ENCODE peak calls at places on chromosomes 16 and 17, in four cellular contexts. W is Peyer's patch, M is SK-N-SH, I is neural progenitor cell. P is an unnamed sample.
A peak's percentile ranks its signal among the peaks of the same experiment; 100 is the strongest.

GRCh38 chr16:11621920-11622651 is 35.4 kb upstream of the LITAF start:
- DNase-seq in M (peak; percentile 56), I (no peak), W (peak; percentile 68), P (no peak)

GRCh38 chr16:77297996-77298637 is 98.9 kb downstream of the SYCE1L start:
- DNase-seq in I (no peak), M (no peak), W (no peak), P (no peak)

GRCh38 chr17:27222515-27222914 is 71.4 kb upstream of the WSB1 start:
- DNase-seq in M (no peak), I (no peak), W (no peak), P (no peak)

GRCh38 chr16:84299734-84300440 is 5.2 kb downstream of the WFDC1 start:
- DNase-seq in M (no peak), W (no peak), I (no peak), P (no peak)

GRCh38 chr17:60579090-60579489 is 20.9 kb upstream of the PPM1D start:
- DNase-seq in M (no peak), I (no peak), W (no peak), P (no peak)

GRCh38 chr16:89827383-89828198 is 684 bp upstream of the SPIRE2 start:
- DNase-seq in I (peak; percentile 74), W (no peak), M (peak; percentile 79), P (peak; percentile 66)

GRCh38 chr17:66445229-66445628 is 142.8 kb downstream of the PRKCA start:
- DNase-seq in M (no peak), W (no peak), I (no peak), P (no peak)

GRCh38 chr16:80231118-80231515 is 309.7 kb upstream of the DYNLRB2 start:
- DNase-seq in W (no peak), M (no peak), I (no peak), P (no peak)

GRCh38 chr16:89455178-89455577 is 35.2 kb downstream of the ANKRD11 start:
- DNase-seq in M (no peak), I (no peak), W (no peak), P (no peak)

GRCh38 chr16:48547530-48547929 is 62.5 kb downstream of the N4BP1 start:
- DNase-seq in W (no peak), M (no peak), I (no peak), P (no peak)

GRCh38 chr17:31854672-31855071 is 4.4 kb downstream of the COPRS start:
- DNase-seq in M (no peak), I (no peak), W (no peak), P (no peak)

GRCh38 chr17:55814377-55814776 is 63.5 kb downstream of the PCTP start:
- DNase-seq in W (no peak), I (no peak), M (no peak), P (no peak)

GRCh38 chr16:74309789-74310781 is 13.5 kb downstream of the PSMD7 start:
- DNase-seq in M (peak; percentile 66), I (peak; percentile 64), W (no peak), P (no peak)

GRCh38 chr17:45429338-45430005 is 3.2 kb downstream of the ARHGAP27 start:
- DNase-seq in W (no peak), I (peak; percentile 69), M (no peak), P (no peak)

GRCh38 chr17:74475189-74475588 is 8.8 kb downstream of the CD300A start:
- DNase-seq in M (no peak), I (no peak), W (no peak), P (no peak)
- H3K27me3 ChIP-seq in M (no peaks in the 10 kb centered on the region), I (no peaks in the 10 kb centered on the region), W (no peaks in the 10 kb centered on the region), P (no peaks in the 10 kb centered on the region)

DNA sequence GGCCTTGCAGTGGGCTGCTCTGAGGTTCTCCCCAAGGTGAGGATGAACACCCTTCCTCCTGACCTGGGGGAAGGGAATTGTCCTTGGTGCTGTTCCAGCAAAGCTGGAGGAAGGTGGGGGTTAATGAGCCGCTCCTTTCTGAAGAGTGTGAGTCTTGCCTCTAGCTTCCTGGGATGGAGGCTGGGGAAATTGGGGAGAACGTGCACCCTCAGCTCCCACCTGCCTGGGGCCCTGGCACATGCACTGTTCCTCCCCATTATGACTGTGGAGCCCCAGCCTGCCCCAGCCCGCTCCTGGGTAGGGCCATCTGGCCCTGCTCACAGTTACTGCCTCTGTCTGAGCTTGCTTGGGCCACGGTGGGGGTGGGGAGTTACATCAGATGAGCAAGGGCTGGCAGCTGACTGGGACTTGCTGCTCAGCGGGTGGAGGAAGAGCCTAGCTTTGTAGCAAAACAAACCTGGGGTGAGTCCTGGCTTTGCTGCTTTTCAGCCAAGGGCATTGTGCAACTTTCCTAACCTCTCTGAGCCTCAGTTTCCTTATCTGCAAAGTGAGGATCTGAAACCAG is 11.1 kb downstream of the TNS4 start:
- DNase-seq in W (no peak), I (peak; percentile 48), M (peak; percentile 89), P (peak; percentile 82)
- H3K4me3 ChIP-seq in W (no peak overlapping the region), I (no peak overlapping the region), M (no peak overlapping the region), P (no peak overlapping the region)

GRCh38 chr17:49887744-49888360 is 40.0 kb upstream of the TAC4 start:
- DNase-seq in W (no peak), I (no peak), M (no peak), P (no peak)
- H3K27me3 ChIP-seq in W (no peaks in the 10 kb centered on the region), I (peaks cover 32% of the 10 kb centered on the region), M (peaks cover 83% of the 10 kb centered on the region), P (no peaks in the 10 kb centered on the region)

GRCh38 chr16:17296412-17296811 is 174.3 kb downstream of the XYLT1 start:
- DNase-seq in M (peak; percentile 85), I (peak; percentile 28), W (no peak), P (no peak)

GRCh38 chr16:17295948-17296347 is 174.8 kb downstream of the XYLT1 start:
- DNase-seq in I (no peak), M (no peak), W (no peak), P (no peak)

GRCh38 chr16:17298238-17298637 is 172.5 kb downstream of the XYLT1 start:
- DNase-seq in M (no peak), W (no peak), I (no peak), P (no peak)

GRCh38 chr16:17293813-17294558 is 176.8 kb downstream of the XYLT1 start:
- DNase-seq in M (no peak), I (no peak), W (no peak), P (no peak)

DNA sequence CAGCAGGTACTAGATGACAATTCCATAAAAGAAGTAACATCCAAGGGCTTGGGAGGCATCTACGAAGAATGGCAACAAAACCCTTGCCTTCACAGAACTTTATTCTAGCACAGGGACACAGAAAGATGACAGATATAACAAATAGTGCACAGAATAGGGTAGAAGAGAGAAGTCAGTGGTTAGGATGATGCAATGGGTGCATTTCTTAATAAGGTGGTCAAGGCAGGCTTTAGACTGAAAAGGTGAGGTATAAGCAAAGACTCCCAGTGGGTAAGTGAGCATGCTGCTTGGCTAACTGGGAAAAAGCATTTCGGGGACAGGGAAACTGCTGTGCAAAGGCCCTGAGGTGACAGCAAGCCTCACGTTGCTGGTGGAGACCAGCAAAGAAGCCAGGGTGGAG is 175.9 kb downstream of the XYLT1 start:
- DNase-seq in M (no peak), W (no peak), I (no peak), P (no peak)
- H3K4me3 ChIP-seq in M (no peak overlapping the region), W (no peak overlapping the region), I (no peak overlapping the region), P (no peak overlapping the region)

GRCh38 chr17:79223953-79224352 is 149.3 kb downstream of the ENGASE start:
- DNase-seq in W (no peak), M (no peak), I (no peak), P (no peak)
- H3K27me3 ChIP-seq in W (no peaks in the 10 kb centered on the region), M (peaks cover 9% of the 10 kb centered on the region), I (no peaks in the 10 kb centered on the region), P (no peaks in the 10 kb centered on the region)

GRCh38 chr17:8117367-8117979 is 841 bp downstream of the ALOXE3 start:
- DNase-seq in W (no peak), M (no peak), I (no peak), P (no peak)
- H3K4me3 ChIP-seq in W (peak overlapping the region; percentile 53), M (peak overlapping the region; percentile 53), I (peak overlapping the region; percentile 75), P (peak overlapping the region; percentile 65)

DNA sequence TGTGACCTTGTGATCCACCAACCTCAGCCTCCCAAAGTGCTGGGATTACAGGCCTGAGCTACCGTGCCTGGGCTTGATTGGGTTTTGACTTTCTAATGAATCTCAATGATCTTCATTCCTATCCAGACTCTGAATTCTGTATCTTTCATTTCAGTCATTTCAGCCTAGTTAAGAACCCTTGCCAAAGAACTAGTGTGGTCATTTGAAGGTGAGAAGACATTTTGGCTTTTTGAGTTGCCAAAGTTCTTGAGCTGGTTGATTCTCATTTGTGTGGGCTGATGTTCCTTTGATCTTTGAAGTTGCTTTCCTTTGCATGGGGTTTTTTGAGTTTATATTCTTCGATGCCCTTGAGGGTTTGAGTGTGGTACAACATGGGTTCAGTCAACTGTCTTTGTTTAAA is 30.6 kb upstream of the TEKT1 start:
- DNase-seq in M (no peak), W (no peak), I (no peak), P (no peak)
- H3K27me3 ChIP-seq in M (peaks cover 33% of the 10 kb centered on the region), W (no peaks in the 10 kb centered on the region), I (no peaks in the 10 kb centered on the region), P (no peaks in the 10 kb centered on the region)